ENCODE peak calls at places on chromosome 20, in four cellular contexts. Z, V, W and C are unnamed samples.

GRCh38 chr20:57507477-57507876 is 17.5 kb downstream of the CTCFL start:
- DNase-seq in Z (no peak), V (no peak), W (no peak), C (no peak)

GRCh38 chr20:23024701-23025100 is 10.4 kb upstream of the SSTR4 start:
- DNase-seq in Z (no peak), V (no peak), W (no peak), C (no peak)

GRCh38 chr20:58712116-58712822 is 19.7 kb downstream of the NPEPL1 start:
- DNase-seq in Z (no peak), V (peak; percentile 34), W (no peak), C (no peak)

GRCh38 chr20:10578607-10579006 is 95.2 kb downstream of the JAG1 start:
- DNase-seq in Z (no peak), V (no peak), W (no peak), C (peak; percentile 71)

GRCh38 chr20:41248371-41249024 is 69.0 kb downstream of the ZHX3 start:
- DNase-seq in Z (no peak), V (no peak), W (no peak), C (no peak)

GRCh38 chr20:59385461-59385860 is 85.0 kb downstream of the EDN3 start:
- DNase-seq in Z (peak; percentile 25), V (peak; percentile 50), W (no peak), C (no peak)

GRCh38 chr20:50153500-50154377 is at the start of gene PEDS1:
- DNase-seq in Z (peak; percentile 88), V (peak; percentile 87), W (peak; percentile 98), C (peak; percentile 83)

GRCh38 chr20:19934792-19935491 is 82.2 kb upstream of the NAA20 start:
- DNase-seq in Z (no peak), V (no peak), W (peak; percentile 51), C (no peak)

GRCh38 chr20:12723811-12724210 is 285.0 kb upstream of the SPTLC3 start:
- DNase-seq in Z (no peak), V (no peak), W (no peak), C (no peak)

GRCh38 chr20:42741906-42742305 is 447.8 kb downstream of the PTPRT start:
- DNase-seq in Z (no peak), V (no peak), W (no peak), C (no peak)

GRCh38 chr20:2104236-2104635 is 2.6 kb downstream of the STK35 start:
- DNase-seq in Z (no peak), V (no peak), W (no peak), C (no peak)

GRCh38 chr20:14644698-14645097 is 307.3 kb upstream of the FLRT3 start:
- DNase-seq in Z (no peak), V (no peak), W (no peak), C (no peak)

GRCh38 chr20:57329608-57330221 is at the start of gene SPO11:
- DNase-seq in Z (peak; percentile 76), V (peak; percentile 78), W (no peak), C (no peak)

GRCh38 chr20:10132391-10132790 is 86.2 kb upstream of the SNAP25 start:
- DNase-seq in Z (no peak), V (no peak), W (no peak), C (no peak)

GRCh38 chr20:41172296-41173140 is 35.2 kb downstream of the PLCG1 start:
- DNase-seq in Z (peak; percentile 12), V (peak; percentile 53), W (no peak), C (no peak)

GRCh38 chr20:3916347-3916746 is 27.2 kb downstream of the PANK2 start:
- DNase-seq in Z (no peak), V (no peak), W (no peak), C (no peak)

GRCh38 chr20:17957505-17958325 is 10.9 kb downstream of the SNX5 start:
- DNase-seq in Z (no peak), V (no peak), W (no peak), C (no peak)

GRCh38 chr20:58003525-58003924 is 224.9 kb downstream of the ANKRD60 start:
- DNase-seq in Z (no peak), V (no peak), W (peak; percentile 51), C (no peak)

GRCh38 chr20:41174782-41175181 is 37.4 kb downstream of the PLCG1 start:
- DNase-seq in Z (peak; percentile 2), V (no peak), W (no peak), C (no peak)

GRCh38 chr20:58111340-58112016 is 117.0 kb downstream of the ANKRD60 start:
- DNase-seq in Z (no peak), V (peak; percentile 32), W (no peak), C (no peak)

GRCh38 chr20:21398109-21398480 is 769 bp upstream of the NKX2-4 start:
- DNase-seq in Z (no peak), V (no peak), W (no peak), C (no peak)

GRCh38 chr20:7220755-7221154 is 453.3 kb downstream of the BMP2 start:
- DNase-seq in Z (no peak), V (no peak), W (no peak), C (no peak)

GRCh38 chr20:58006346-58007316 is 221.8 kb downstream of the ANKRD60 start:
- DNase-seq in Z (no peak), V (no peak), W (no peak), C (no peak)

GRCh38 chr20:49541733-49542513 is 26.0 kb downstream of the PTGIS start:
- DNase-seq in Z (peak; percentile 79), V (peak; percentile 86), W (peak; percentile 81), C (peak; percentile 90)

GRCh38 chr20:58235010-58235409 is 6.6 kb upstream of the ANKRD60 start:
- DNase-seq in Z (no peak), V (no peak), W (no peak), C (no peak)

GRCh38 chr20:19621072-19621471 is 137.0 kb upstream of the RIN2 start:
- DNase-seq in Z (no peak), V (no peak), W (no peak), C (no peak)

GRCh38 chr20:16048881-16049280 is 524.4 kb downstream of the KIF16B start:
- DNase-seq in Z (no peak), V (no peak), W (no peak), C (no peak)

GRCh38 chr20:33311989-33312388 is 29.0 kb downstream of the BPIFB1 start:
- DNase-seq in Z (no peak), V (no peak), W (no peak), C (no peak)

GRCh38 chr20:58523916-58524315 is 8.7 kb upstream of the APCDD1L start:
- DNase-seq in Z (no peak), V (no peak), W (no peak), C (no peak)

GRCh38 chr20:33083544-33084340 is 4.3 kb downstream of the BPIFB4 start:
- DNase-seq in Z (no peak), V (no peak), W (no peak), C (no peak)

GRCh38 chr20:43958626-43959025 is 44.0 kb downstream of the TOX2 start:
- DNase-seq in Z (no peak), V (no peak), W (no peak), C (no peak)

GRCh38 chr20:57188576-57189079 is 77.8 kb downstream of the BMP7 start:
- DNase-seq in Z (no peak), V (no peak), W (no peak), C (no peak)

GRCh38 chr20:17533396-17533795 is 2.2 kb upstream of the BFSP1 start:
- DNase-seq in Z (no peak), V (no peak), W (peak; percentile 88), C (peak; percentile 71)

GRCh38 chr20:52047811-52048302 is 143.7 kb downstream of the ZFP64 start:
- DNase-seq in Z (no peak), V (peak; percentile 52), W (no peak), C (no peak)

GRCh38 chr20:21183722-21184121 is 57.8 kb downstream of the KIZ start:
- DNase-seq in Z (no peak), V (no peak), W (no peak), C (no peak)

GRCh38 chr20:38121741-38122140 is 43.3 kb downstream of the TGM2 start:
- DNase-seq in Z (no peak), V (peak; percentile 10), W (no peak), C (no peak)

GRCh38 chr20:38125157-38126056 is 39.7 kb downstream of the TGM2 start:
- DNase-seq in Z (no peak), V (peak; percentile 48), W (no peak), C (peak; percentile 90)

GRCh38 chr20:38126146-38126912 is 38.7 kb downstream of the TGM2 start:
- DNase-seq in Z (no peak), V (no peak), W (no peak), C (no peak)

GRCh38 chr20:38120625-38120988 is 44.5 kb downstream of the TGM2 start:
- DNase-seq in Z (no peak), V (no peak), W (no peak), C (no peak)

DNA sequence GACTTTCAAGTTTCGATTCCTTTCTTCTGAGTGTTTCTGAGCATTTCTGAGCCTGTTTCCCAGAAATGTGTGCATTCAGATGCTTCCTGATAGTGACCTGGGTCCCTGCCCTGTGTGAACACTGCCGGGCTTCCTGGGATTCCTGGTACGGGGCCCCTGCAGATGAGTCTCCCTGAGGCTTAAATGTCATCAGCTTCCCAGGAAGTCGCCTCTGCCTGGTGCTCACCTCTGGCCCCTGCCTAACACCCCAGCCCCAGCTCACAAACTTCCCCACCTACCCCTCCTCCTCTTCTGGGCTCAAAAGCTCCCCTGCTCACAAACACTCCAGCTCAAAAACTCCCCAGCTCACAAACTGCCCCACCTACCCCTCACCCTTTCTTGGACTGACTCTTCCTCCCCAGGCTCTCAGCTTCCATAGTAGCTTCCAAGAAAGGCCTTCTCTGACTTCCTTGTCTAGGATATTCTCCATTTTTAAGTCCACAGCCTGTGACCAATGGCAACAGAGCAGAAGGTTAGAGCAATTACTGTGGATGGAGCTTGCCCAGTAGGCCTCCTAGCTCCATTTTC is 42.0 kb downstream of the TGM2 start:
- DNase-seq in Z (no peak), V (peak; percentile 43), W (no peak), C (peak; percentile 78)
- TF ChIP-seq JUN in Z (no peak), V (no peak), W (no peak), C (no peak)

GRCh38 chr20:34512955-34513419 is 3.2 kb upstream of the DYNLRB1 start:
- DNase-seq in Z (no peak), V (no peak), W (no peak), C (no peak)

GRCh38 chr20:34514897-34515483 is 1.2 kb upstream of the DYNLRB1 start:
- DNase-seq in Z (no peak), V (no peak), W (no peak), C (no peak)

GRCh38 chr20:34516038-34516873 is at the start of gene DYNLRB1:
- DNase-seq in Z (peak; percentile 98), V (peak; percentile 99), W (peak; percentile 93), C (peak; percentile 98)

GRCh38 chr20:34515484-34516037 is 661 bp upstream of the DYNLRB1 start:
- DNase-seq in Z (peak; percentile 85), V (peak; percentile 84), W (no peak), C (peak; percentile 65)

GRCh38 chr20:34516874-34517542 is 786 bp downstream of the DYNLRB1 start:
- DNase-seq in Z (no peak), V (no peak), W (no peak), C (no peak)
- TF ChIP-seq JUN in Z (no peak), V (no peak), W (no peak), C (no peak)

GRCh38 chr20:36085686-36086267 is 68.8 kb upstream of the EPB41L1 start:
- DNase-seq in Z (no peak), V (no peak), W (peak; percentile 84), C (peak; percentile 72)
- TF ChIP-seq JUN in Z (no peak), V (no peak), W (peak; percentile 67), C (peak; percentile 22)

GRCh38 chr20:47043076-47043475 is 148.4 kb downstream of the EYA2 start:
- DNase-seq in Z (no peak), V (no peak), W (no peak), C (no peak)
- TF ChIP-seq JUN in Z (no peak), V (no peak), W (no peak), C (no peak)